ENCODE peak calls at places on chromosome 1, in ten cellular contexts. A is progenitor cell of endocrine pancreas; J is activated CD4-positive, alpha-beta T cell treated with anti-CD3 and anti-CD28 coated beads for 36 hours; I is HCEC 1CT; P is NCI-H1092; Q is activated T-helper 1 cell treated with anti-CD3 and anti-CD28 coated beads, Interleukin-2, amount 50 U/mL, for 16 hours; U is Caki2; F is amygdala; Y is putamen; B is Calu3. C is an unnamed sample.

GRCh38 chr1:52321051-52321450 is 45.0 kb downstream of the CC2D1B start:
- DNase-seq in A (no peak), F (no peak), U (no peak), P (no peak), I (no peak), J (no peak), B (no peak), Y (no peak), Q (no peak), C (no peak)

GRCh38 chr1:192008281-192008825 is 149.9 kb upstream of the RGS18 start:
- DNase-seq in Y (no peak), J (no peak), B (no peak), I (no peak), Q (no peak), P (no peak), F (no peak), A (no peak), U (no peak), C (no peak)

GRCh38 chr1:153538315-153538821 is 2.4 kb downstream of the S100A5 start:
- DNase-seq in F (no peak), B (peak; percentile 72), Y (no peak), P (no peak), Q (no peak), U (no peak), J (no peak), I (no peak), A (no peak), C (no peak)

GRCh38 chr1:47527653-47528272 is 89.9 kb downstream of the FOXD2 start:
- DNase-seq in I (no peak), Q (no peak), Y (no peak), F (no peak), J (peak; percentile 35), A (no peak), P (no peak), U (no peak), B (peak; percentile 79), C (no peak)

GRCh38 chr1:19156676-19157075 is 53.4 kb downstream of the UBR4 start:
- DNase-seq in U (no peak), B (peak; percentile 6), Y (peak; percentile 49), J (no peak), Q (no peak), P (no peak), F (no peak), A (no peak), I (peak; percentile 7), C (no peak)

GRCh38 chr1:87515781-87516180 is 187.1 kb downstream of the LMO4 start:
- DNase-seq in Y (no peak), J (no peak), A (no peak), F (no peak), I (no peak), U (no peak), B (no peak), Q (no peak), P (no peak), C (no peak)

GRCh38 chr1:100585774-100586173 is 47.8 kb downstream of the GPR88 start:
- DNase-seq in B (no peak), A (no peak), J (no peak), I (no peak), Y (no peak), F (no peak), U (no peak), Q (no peak), P (no peak), C (no peak)

GRCh38 chr1:155139895-155140629 is at the start of gene DPM3:
- DNase-seq in P (peak; percentile 88), Q (peak; percentile 77), Y (peak; percentile 91), U (peak; percentile 71), B (peak; percentile 89), A (peak; percentile 66), F (peak; percentile 43), J (peak; percentile 96), I (peak; percentile 70), C (peak; percentile 46)

GRCh38 chr1:247087256-247087655 is 8.6 kb upstream of the ZNF670 start:
- DNase-seq in P (no peak), J (no peak), A (no peak), B (no peak), U (no peak), Y (no peak), Q (no peak), F (no peak), I (no peak), C (no peak)

GRCh38 chr1:166164995-166165660 is 1.7 kb downstream of the FAM78B start:
- DNase-seq in A (peak; percentile 51), F (no peak), I (no peak), U (no peak), J (peak; percentile 56), Q (no peak), P (no peak), Y (no peak), B (peak; percentile 70), C (no peak)